ENCODE peak calls at places on chromosome 15, in four cellular contexts. One of them, this sample, is unnamed.

GRCh38 chr15:69749797-69750196 is 297.2 kb downstream of the RPLP1 start:
- DNase-seq in neuronal stem cell: no peak
- DNase-seq in H9: no peak
- DNase-seq in mesendoderm: no peak
- DNase-seq in this sample: no peak

GRCh38 chr15:83209333-83209732 is 1.7 kb upstream of the HDGFL3 start:
- DNase-seq in neuronal stem cell: no peak
- DNase-seq in H9: peak
- DNase-seq in mesendoderm: peak
- DNase-seq in this sample: no peak

GRCh38 chr15:86327230-86327865 is 247.7 kb downstream of the AGBL1 start:
- DNase-seq in neuronal stem cell: no peak
- DNase-seq in H9: no peak
- DNase-seq in mesendoderm: no peak
- DNase-seq in this sample: no peak

GRCh38 chr15:74960995-74961588 is 4.5 kb upstream of the RPP25 start:
- DNase-seq in neuronal stem cell: no peak
- DNase-seq in H9: no peak
- DNase-seq in mesendoderm: no peak
- DNase-seq in this sample: peak

GRCh38 chr15:30956216-30956803 is 35.1 kb downstream of the MTMR10 start:
- DNase-seq in neuronal stem cell: no peak
- DNase-seq in H9: no peak
- DNase-seq in mesendoderm: peak
- DNase-seq in this sample: peak

GRCh38 chr15:28107111-28107893 is 8.2 kb upstream of the OCA2 start:
- DNase-seq in neuronal stem cell: no peak
- DNase-seq in H9: peak
- DNase-seq in mesendoderm: peak
- DNase-seq in this sample: no peak

GRCh38 chr15:78928616-78929093 is 16.2 kb downstream of the CTSH start:
- DNase-seq in neuronal stem cell: no peak
- DNase-seq in H9: no peak
- DNase-seq in mesendoderm: no peak
- DNase-seq in this sample: no peak

GRCh38 chr15:41881925-41882688 is 11.7 kb downstream of the SPTBN5 start:
- DNase-seq in neuronal stem cell: no peak
- DNase-seq in H9: peak
- DNase-seq in mesendoderm: peak
- DNase-seq in this sample: no peak

GRCh38 chr15:98155356-98155755 is 194.9 kb downstream of the ARRDC4 start:
- DNase-seq in neuronal stem cell: no peak
- DNase-seq in H9: no peak
- DNase-seq in mesendoderm: peak
- DNase-seq in this sample: no peak

GRCh38 chr15:61834076-61834697 is 226.1 kb downstream of the VPS13C start:
- DNase-seq in neuronal stem cell: peak
- DNase-seq in H9: peak
- DNase-seq in mesendoderm: peak
- DNase-seq in this sample: peak

GRCh38 chr15:73517566-73517965 is 74.6 kb downstream of the REC114 start:
- DNase-seq in neuronal stem cell: no peak
- DNase-seq in H9: no peak
- DNase-seq in mesendoderm: peak
- DNase-seq in this sample: no peak

GRCh38 chr15:90465140-90465929 is 64.4 kb upstream of the CRTC3 start:
- DNase-seq in neuronal stem cell: no peak
- DNase-seq in H9: no peak
- DNase-seq in mesendoderm: no peak
- DNase-seq in this sample: peak

GRCh38 chr15:39774688-39775267 is 7.9 kb downstream of the FSIP1 start:
- DNase-seq in neuronal stem cell: no peak
- DNase-seq in H9: no peak
- DNase-seq in mesendoderm: no peak
- DNase-seq in this sample: no peak

GRCh38 chr15:27121672-27122071 is 150.7 kb downstream of the GABRG3 start:
- DNase-seq in neuronal stem cell: no peak
- DNase-seq in H9: no peak
- DNase-seq in mesendoderm: no peak
- DNase-seq in this sample: no peak

GRCh38 chr15:41689083-41689482 is 28.9 kb downstream of the MGA start:
- DNase-seq in neuronal stem cell: no peak
- DNase-seq in H9: no peak
- DNase-seq in mesendoderm: no peak
- DNase-seq in this sample: no peak

GRCh38 chr15:91946914-91947313 is 93.4 kb downstream of the SLCO3A1 start:
- DNase-seq in neuronal stem cell: no peak
- DNase-seq in H9: peak
- DNase-seq in mesendoderm: peak
- DNase-seq in this sample: no peak

GRCh38 chr15:23576034-23576433 is 10.6 kb downstream of the MKRN3 start:
- DNase-seq in neuronal stem cell: no peak
- DNase-seq in H9: no peak
- DNase-seq in mesendoderm: no peak
- DNase-seq in this sample: no peak

GRCh38 chr15:29871401-29871800 is 49.1 kb upstream of the TJP1 start:
- DNase-seq in neuronal stem cell: no peak
- DNase-seq in H9: no peak
- DNase-seq in mesendoderm: no peak
- DNase-seq in this sample: no peak

GRCh38 chr15:71705151-71705550 is 105.2 kb upstream of the NR2E3 start:
- DNase-seq in neuronal stem cell: no peak
- DNase-seq in H9: peak
- DNase-seq in mesendoderm: peak
- DNase-seq in this sample: peak

GRCh38 chr15:78810377-78811123 is 714 bp downstream of the ADAMTS7 start:
- DNase-seq in neuronal stem cell: peak
- DNase-seq in H9: peak
- DNase-seq in mesendoderm: peak
- DNase-seq in this sample: peak

GRCh38 chr15:85646538-85647091 is 148.1 kb downstream of the KLHL25 start:
- DNase-seq in neuronal stem cell: no peak
- DNase-seq in H9: no peak
- DNase-seq in mesendoderm: peak
- DNase-seq in this sample: peak

GRCh38 chr15:76439542-76439941 is 103.0 kb downstream of the ISL2 start:
- DNase-seq in neuronal stem cell: no peak
- DNase-seq in H9: peak
- DNase-seq in mesendoderm: peak
- DNase-seq in this sample: no peak

GRCh38 chr15:50653156-50653743 is 33.3 kb downstream of the TRPM7 start:
- DNase-seq in neuronal stem cell: no peak
- DNase-seq in H9: no peak
- DNase-seq in mesendoderm: no peak
- DNase-seq in this sample: no peak

GRCh38 chr15:80953001-80953952 is 36.3 kb downstream of the MESD start:
- DNase-seq in neuronal stem cell: no peak
- DNase-seq in H9: no peak
- DNase-seq in mesendoderm: no peak
- DNase-seq in this sample: peak
- H2BK5ac ChIP-seq in neuronal stem cell: no peak
- H2BK5ac ChIP-seq in H9: no peak
- H2BK5ac ChIP-seq in mesendoderm: peak
- H2BK5ac ChIP-seq in this sample: no peak

GRCh38 chr15:36755341-36755740 is 175.9 kb downstream of the CDIN1 start:
- DNase-seq in neuronal stem cell: no peak
- DNase-seq in H9: no peak
- DNase-seq in mesendoderm: no peak
- DNase-seq in this sample: no peak
- H2BK5ac ChIP-seq in neuronal stem cell: no peak
- H2BK5ac ChIP-seq in H9: no peak
- H2BK5ac ChIP-seq in mesendoderm: no peak
- H2BK5ac ChIP-seq in this sample: no peak

DNA sequence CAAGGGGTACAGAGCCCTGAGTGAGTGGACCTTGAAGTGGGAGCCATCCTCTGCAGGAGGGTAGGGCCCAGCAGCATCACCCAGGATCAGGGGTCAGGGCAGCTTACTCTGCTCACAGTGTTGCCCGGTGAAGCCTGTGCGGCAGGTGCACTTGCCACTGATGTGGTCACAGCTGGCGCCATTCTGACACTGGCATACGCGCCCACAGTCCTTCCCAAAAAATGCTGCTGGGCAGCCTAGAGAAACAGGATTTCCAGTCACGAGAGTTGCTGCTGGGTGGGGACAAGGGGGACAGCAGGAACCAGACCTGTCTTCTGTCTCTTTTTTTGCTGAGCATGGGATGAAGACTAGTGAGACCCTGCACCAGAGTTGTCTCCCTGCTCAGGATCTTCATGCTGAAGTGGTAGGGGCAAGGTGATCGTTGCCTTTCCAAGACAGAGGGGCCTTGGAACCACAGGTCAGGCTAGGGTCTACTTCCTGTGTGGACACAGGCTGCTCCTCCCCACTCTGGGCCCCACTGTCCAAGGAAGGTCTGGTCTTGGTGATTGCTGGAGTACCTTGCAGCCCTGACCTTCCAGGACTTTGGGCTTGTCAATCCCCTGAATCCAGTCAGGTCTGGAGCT is 46.9 kb downstream of the RAB11A start:
- DNase-seq in neuronal stem cell: no peak
- DNase-seq in H9: no peak
- DNase-seq in mesendoderm: no peak
- DNase-seq in this sample: no peak
- H2BK5ac ChIP-seq in neuronal stem cell: no peak
- H2BK5ac ChIP-seq in H9: no peak
- H2BK5ac ChIP-seq in mesendoderm: no peak
- H2BK5ac ChIP-seq in this sample: no peak

GRCh38 chr15:100918690-100919480 is at the start of gene LRRK1:
- DNase-seq in neuronal stem cell: no peak
- DNase-seq in H9: no peak
- DNase-seq in mesendoderm: peak
- DNase-seq in this sample: peak
- H2BK5ac ChIP-seq in neuronal stem cell: no peak
- H2BK5ac ChIP-seq in H9: no peak
- H2BK5ac ChIP-seq in mesendoderm: no peak
- H2BK5ac ChIP-seq in this sample: peak

GRCh38 chr15:60116456-60117089 is 112.5 kb downstream of the FOXB1 start:
- DNase-seq in neuronal stem cell: no peak
- DNase-seq in H9: no peak
- DNase-seq in mesendoderm: no peak
- DNase-seq in this sample: no peak

GRCh38 chr15:60118564-60119080 is 114.5 kb downstream of the FOXB1 start:
- DNase-seq in neuronal stem cell: peak
- DNase-seq in H9: peak
- DNase-seq in mesendoderm: no peak
- DNase-seq in this sample: no peak

GRCh38 chr15:60120100-60120499 is 116.0 kb downstream of the FOXB1 start:
- DNase-seq in neuronal stem cell: no peak
- DNase-seq in H9: peak
- DNase-seq in mesendoderm: peak
- DNase-seq in this sample: no peak

GRCh38 chr15:60119101-60119500 is 115.0 kb downstream of the FOXB1 start:
- DNase-seq in neuronal stem cell: no peak
- DNase-seq in H9: no peak
- DNase-seq in mesendoderm: no peak
- DNase-seq in this sample: no peak

GRCh38 chr15:60118146-60118545 is 114.0 kb downstream of the FOXB1 start:
- DNase-seq in neuronal stem cell: no peak
- DNase-seq in H9: peak
- DNase-seq in mesendoderm: peak
- DNase-seq in this sample: no peak
- H2BK5ac ChIP-seq in neuronal stem cell: no peak
- H2BK5ac ChIP-seq in H9: no peak
- H2BK5ac ChIP-seq in mesendoderm: no peak
- H2BK5ac ChIP-seq in this sample: no peak

GRCh38 chr15:24858737-24859601 is 95.8 kb upstream of the SNRPN start:
- DNase-seq in neuronal stem cell: peak
- DNase-seq in H9: peak
- DNase-seq in mesendoderm: peak
- DNase-seq in this sample: peak
- H2BK5ac ChIP-seq in neuronal stem cell: no peak
- H2BK5ac ChIP-seq in H9: no peak
- H2BK5ac ChIP-seq in mesendoderm: no peak
- H2BK5ac ChIP-seq in this sample: peak

GRCh38 chr15:36626984-36627383 is 47.6 kb downstream of the CDIN1 start:
- DNase-seq in neuronal stem cell: no peak
- DNase-seq in H9: no peak
- DNase-seq in mesendoderm: no peak
- DNase-seq in this sample: no peak

GRCh38 chr15:36632196-36632595 is 52.8 kb downstream of the CDIN1 start:
- DNase-seq in neuronal stem cell: no peak
- DNase-seq in H9: no peak
- DNase-seq in mesendoderm: peak
- DNase-seq in this sample: peak

GRCh38 chr15:36622247-36622795 is 42.9 kb downstream of the CDIN1 start:
- DNase-seq in neuronal stem cell: no peak
- DNase-seq in H9: no peak
- DNase-seq in mesendoderm: no peak
- DNase-seq in this sample: no peak

DNA sequence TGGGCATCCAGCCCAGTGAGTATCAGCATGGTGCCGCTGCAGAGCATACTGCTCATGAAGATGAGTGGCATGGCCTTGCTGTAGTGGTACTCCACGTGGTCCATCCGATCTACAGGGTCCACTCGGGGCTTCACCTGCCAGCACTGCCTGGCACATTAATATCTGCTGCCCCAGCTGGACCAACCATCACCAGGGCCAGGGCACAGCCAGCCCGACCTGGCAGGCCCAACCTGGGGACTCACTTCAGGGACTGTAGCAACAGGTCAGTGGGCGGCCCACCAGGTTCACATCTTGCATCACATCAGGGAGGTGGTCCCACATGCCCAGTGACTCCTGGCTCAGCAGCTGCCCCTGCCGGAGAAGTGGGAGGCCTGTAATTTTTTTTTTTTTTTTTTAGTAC is 48.1 kb downstream of the CDIN1 start:
- DNase-seq in neuronal stem cell: no peak
- DNase-seq in H9: no peak
- DNase-seq in mesendoderm: no peak
- DNase-seq in this sample: no peak
- H2BK5ac ChIP-seq in neuronal stem cell: no peak
- H2BK5ac ChIP-seq in H9: no peak
- H2BK5ac ChIP-seq in mesendoderm: no peak
- H2BK5ac ChIP-seq in this sample: no peak

This sample was measured in IMR-90.